ENCODE peak calls at places on chromosomes 2 and 18, in five cellular contexts. C, K, J, L and Z are unnamed samples.

GRCh38 chr2:181904022-181904632 is 12.6 kb downstream of the ITPRID2 start:
- DNase-seq in C (no peak), K (peak), J (peak), L (no peak), Z (peak)

GRCh38 chr2:102620367-102620766 is 1.0 kb downstream of the SLC9A2 start:
- DNase-seq in C (no peak), K (no peak), J (no peak), L (peak), Z (peak)

GRCh38 chr2:159612255-159612901 is 4.0 kb downstream of the BAZ2B start:
- DNase-seq in C (no peak), K (peak), J (peak), L (no peak), Z (peak)

GRCh38 chr2:127208313-127208712 is 11.8 kb downstream of the CYP27C1 start:
- DNase-seq in C (no peak), K (peak), J (no peak), L (peak), Z (peak)

GRCh38 chr2:174633621-174633927 is 36.0 kb upstream of the WIPF1 start:
- DNase-seq in C (no peak), K (no peak), J (no peak), L (no peak), Z (peak)

GRCh38 chr2:96342085-96342484 is 6.5 kb downstream of the NCAPH start:
- DNase-seq in C (no peak), K (peak), J (no peak), L (no peak), Z (no peak)

GRCh38 chr18:35707247-35707646 is 125.7 kb downstream of the GALNT1 start:
- DNase-seq in C (no peak), K (no peak), J (no peak), L (no peak), Z (no peak)

GRCh38 chr2:187942876-187943275 is 348.8 kb upstream of the GULP1 start:
- DNase-seq in C (no peak), K (no peak), J (no peak), L (no peak), Z (no peak)

DNA sequence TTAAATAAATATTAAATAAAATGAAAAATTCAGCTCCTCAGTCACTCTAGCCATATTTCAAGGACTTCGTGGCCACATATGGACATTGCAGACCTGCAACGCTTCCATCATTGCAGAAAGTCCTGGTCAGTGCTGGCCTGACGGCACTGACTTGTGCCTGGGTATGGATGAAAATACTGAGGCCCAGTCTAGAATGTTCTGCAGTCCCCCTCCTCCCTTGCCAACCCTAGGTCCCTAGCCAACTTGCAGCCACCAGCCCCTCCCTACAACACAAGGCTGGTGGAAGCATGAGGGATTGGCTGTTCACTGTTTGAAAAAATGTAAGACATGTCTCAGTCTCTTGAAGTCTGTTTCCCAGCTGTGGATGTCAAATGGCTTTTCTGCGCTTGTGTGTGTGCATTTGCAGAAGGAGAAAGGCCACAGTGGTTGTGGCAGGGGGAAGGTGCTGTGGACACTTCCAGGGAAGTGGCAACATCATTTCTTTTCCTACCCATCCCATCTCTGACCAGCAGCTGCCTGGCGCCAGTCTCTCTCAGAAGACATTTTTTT is 9.9 kb downstream of the IGFBP5 start:
- DNase-seq in C (no peak), K (no peak), J (no peak), L (no peak), Z (no peak)
- H3K4ac ChIP-seq in C (no peak), K (peak), J (no peak), L (no peak), Z (no peak)

GRCh38 chr2:100285011-100285410 is 37.3 kb downstream of the LONRF2 start:
- DNase-seq in C (no peak), K (no peak), J (no peak), L (no peak), Z (no peak)

GRCh38 chr2:100286318-100286717 is 36.0 kb downstream of the LONRF2 start:
- DNase-seq in C (no peak), K (no peak), J (no peak), L (no peak), Z (no peak)

GRCh38 chr2:100281521-100282438 is 40.5 kb downstream of the LONRF2 start:
- DNase-seq in C (no peak), K (no peak), J (no peak), L (no peak), Z (peak)

GRCh38 chr2:100285691-100286090 is 36.6 kb downstream of the LONRF2 start:
- DNase-seq in C (no peak), K (peak), J (no peak), L (no peak), Z (peak)

DNA sequence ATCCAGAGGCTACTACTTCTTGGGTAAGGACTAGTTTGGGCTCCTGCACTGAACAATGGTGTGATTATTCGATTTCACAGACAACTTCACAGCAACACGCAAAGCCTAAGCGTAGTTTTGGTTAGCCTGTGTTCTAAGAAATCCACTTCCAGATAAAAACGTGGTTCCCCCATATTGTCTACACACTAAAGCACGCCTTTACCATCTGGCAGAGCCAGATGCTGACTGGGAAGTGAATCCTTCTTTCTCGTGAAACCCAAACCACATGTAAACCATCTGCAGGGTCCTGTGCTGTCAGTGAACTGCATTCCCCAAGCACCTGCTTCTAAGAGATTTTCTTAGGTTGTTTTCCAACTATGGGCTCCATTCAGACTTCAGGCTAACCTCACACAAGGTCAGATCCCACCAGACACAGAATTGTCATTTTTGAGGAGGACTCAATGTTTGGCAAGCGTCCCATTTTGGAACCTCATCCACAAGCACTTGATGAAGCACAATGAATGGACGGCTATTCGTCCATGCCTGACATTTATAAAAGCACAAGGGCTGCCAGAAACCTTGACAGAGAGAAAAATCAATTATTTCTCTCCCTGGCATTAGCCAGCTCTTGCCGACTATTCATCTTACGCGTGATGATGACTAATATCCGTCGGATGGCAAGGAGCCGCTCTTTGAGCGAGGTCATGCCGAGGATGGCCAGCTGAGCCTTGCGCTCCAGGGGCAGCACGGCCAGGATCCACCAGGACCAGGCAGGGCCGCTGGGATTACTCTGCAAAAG is 38.4 kb downstream of the LONRF2 start:
- DNase-seq in C (no peak), K (no peak), J (no peak), L (no peak), Z (no peak)
- H2AK5ac ChIP-seq in C (no peak), K (no peak), J (no peak), L (no peak), Z (no peak)

GRCh38 chr2:170929686-170930050 is 615 bp downstream of the GORASP2 start:
- DNase-seq in C (no peak), K (peak), J (peak), L (peak), Z (peak)
- H4K8ac ChIP-seq in C (peak), K (peak), J (no peak), L (no peak), Z (peak)

GRCh38 chr2:63591566-63592175 is 2.9 kb downstream of the MDH1 start:
- DNase-seq in C (no peak), K (no peak), J (no peak), L (no peak), Z (no peak)

GRCh38 chr2:63590621-63591408 is 2.1 kb downstream of the MDH1 start:
- DNase-seq in C (no peak), K (no peak), J (no peak), L (no peak), Z (peak)

GRCh38 chr2:63587814-63588384 is 378 bp downstream of the WDPCP start:
- DNase-seq in C (peak), K (no peak), J (no peak), L (no peak), Z (no peak)

GRCh38 chr2:63588385-63589147 is at the start of the genes MDH1 and WDPCP:
- DNase-seq in C (peak), K (peak), J (peak), L (peak), Z (peak)

GRCh38 chr2:63589148-63589972 is 597 bp downstream of the MDH1 start:
- DNase-seq in C (no peak), K (no peak), J (no peak), L (no peak), Z (peak)
- H3K4ac ChIP-seq in C (no peak), K (peak), J (no peak), L (no peak), Z (peak)